ENCODE peak calls at places on chromosomes 2 and 18, in four cellular contexts. M is AG09309, F is RWPE1, T is A549. U is an unnamed sample.

GRCh38 chr2:237057893-237058300 is 27.8 kb upstream of the COPS8 start:
- DNase-seq in M (no peak), F (no peak), T (no peak), U (no peak)

GRCh38 chr18:30992231-30992630 is 50.3 kb downstream of the DSC3 start:
- DNase-seq in T (no peak), F (peak; percentile 15), M (no peak), U (peak; percentile 93)

GRCh38 chr2:84458436-84459027 is 548 bp downstream of the SUCLG1 start:
- DNase-seq in T (no peak), M (no peak), F (peak; percentile 7), U (peak; percentile 12)

GRCh38 chr18:45666006-45666405 is 50.7 kb downstream of the SLC14A2 start:
- DNase-seq in F (no peak), T (no peak), M (no peak), U (no peak)

GRCh38 chr2:41395692-41396091 is 652.1 kb upstream of the PKDCC start:
- DNase-seq in T (no peak), M (no peak), F (no peak), U (no peak)

GRCh38 chr2:53998834-53999233 is 28.0 kb upstream of the PSME4 start:
- DNase-seq in T (no peak), M (no peak), F (no peak), U (no peak)

GRCh38 chr2:23135481-23136100 is 249.4 kb upstream of the KLHL29 start:
- DNase-seq in F (peak; percentile 19), M (no peak), T (no peak), U (peak; percentile 29)

GRCh38 chr18:24603151-24603550 is 142.7 kb downstream of the HRH4 start:
- DNase-seq in M (no peak), T (no peak), F (no peak), U (no peak)

GRCh38 chr2:235270951-235271350 is 222.9 kb upstream of the AGAP1 start:
- DNase-seq in F (no peak), T (no peak), M (peak; percentile 75), U (peak; percentile 42)

GRCh38 chr18:68267583-68267982 is 447.3 kb downstream of the TMX3 start:
- DNase-seq in M (peak; percentile 34), T (no peak), F (peak; percentile 26), U (peak; percentile 76)

GRCh38 chr2:241652722-241653121 is 15.2 kb downstream of the ATG4B start:
- DNase-seq in F (no peak), T (no peak), M (no peak), U (no peak)

GRCh38 chr2:110853516-110853915 is 121.1 kb downstream of the ACOXL start:
- DNase-seq in F (peak; percentile 36), T (peak; percentile 38), M (no peak), U (peak; percentile 42)

GRCh38 chr2:46878886-46879285 is 36.7 kb downstream of the MCFD2 start:
- DNase-seq in T (no peak), F (no peak), M (no peak), U (no peak)

GRCh38 chr18:26909599-26910290 is 44.2 kb upstream of the AQP4 start:
- DNase-seq in M (no peak), F (no peak), T (no peak), U (peak; percentile 17)

GRCh38 chr2:152395132-152396024 is 60.4 kb downstream of the FMNL2 start:
- DNase-seq in M (no peak), F (no peak), T (no peak), U (peak; percentile 57)

GRCh38 chr2:29398384-29399237 is 283.4 kb downstream of the CLIP4 start:
- DNase-seq in F (no peak), T (no peak), M (no peak), U (no peak)

GRCh38 chr2:55399815-55400214 is 19.8 kb downstream of the CCDC88A start:
- DNase-seq in T (no peak), F (no peak), M (no peak), U (no peak)

GRCh38 chr2:232327089-232328037 is 51.2 kb upstream of the ALPP start:
- DNase-seq in T (peak; percentile 49), M (no peak), F (no peak), U (peak; percentile 48)

GRCh38 chr2:241130316-241130715 is 19.0 kb downstream of the PASK start:
- DNase-seq in T (no peak), F (no peak), M (no peak), U (no peak)

GRCh38 chr18:22558945-22559385 is 141.2 kb upstream of the CTAGE1 start:
- DNase-seq in F (peak; percentile 31), M (no peak), T (peak; percentile 44), U (peak; percentile 59)

GRCh38 chr2:11073251-11073650 is 82.0 kb upstream of the SLC66A3 start:
- DNase-seq in T (no peak), F (no peak), M (no peak), U (peak; percentile 28)

GRCh38 chr2:43032248-43032893 is 194.0 kb downstream of the ZFP36L2 start:
- DNase-seq in T (no peak), M (no peak), F (no peak), U (peak; percentile 39)

GRCh38 chr2:152166633-152167032 is 8.9 kb downstream of the STAM2 start:
- DNase-seq in F (no peak), M (peak; percentile 20), T (no peak), U (peak; percentile 38)

GRCh38 chr2:51301376-51301775 is 269.4 kb upstream of the NRXN1 start:
- DNase-seq in T (no peak), M (no peak), F (no peak), U (no peak)

GRCh38 chr2:51304341-51304740 is 272.4 kb upstream of the NRXN1 start:
- DNase-seq in T (no peak), M (no peak), F (no peak), U (no peak)
- TF ChIP-seq CTCF in T (no peak), M (no peak), F (no peak), U (no peak)

GRCh38 chr2:213490087-213490486 is 205.8 kb downstream of the SPAG16 start:
- DNase-seq in M (no peak), F (no peak), T (no peak), U (peak; percentile 12)
- TF ChIP-seq CTCF in M (no peak), F (peak; percentile 9), T (no peak), U (no peak)

GRCh38 chr2:112020561-112020960 is 34.5 kb upstream of the TMEM87B start:
- DNase-seq in M (no peak), T (no peak), F (no peak), U (no peak)
- TF ChIP-seq CTCF in M (no peak), T (no peak), F (no peak), U (peak; percentile 5)

GRCh38 chr2:224646242-224646846 is 61.2 kb upstream of the CUL3 start:
- DNase-seq in M (no peak), F (no peak), T (peak; percentile 8), U (peak; percentile 8)
- TF ChIP-seq CTCF in M (peak; percentile 67), F (peak; percentile 54), T (peak; percentile 72), U (peak; percentile 39)

GRCh38 chr18:10408131-10408530 is 46.3 kb upstream of the APCDD1 start:
- DNase-seq in T (no peak), F (no peak), M (no peak), U (no peak)

GRCh38 chr18:10412933-10413332 is 41.5 kb upstream of the APCDD1 start:
- DNase-seq in F (peak; percentile 84), T (no peak), M (no peak), U (peak; percentile 95)

GRCh38 chr18:10409041-10409440 is 45.4 kb upstream of the APCDD1 start:
- DNase-seq in T (no peak), M (no peak), F (no peak), U (no peak)

GRCh38 chr18:10413722-10414121 is 40.7 kb upstream of the APCDD1 start:
- DNase-seq in F (no peak), M (no peak), T (no peak), U (no peak)

DNA sequence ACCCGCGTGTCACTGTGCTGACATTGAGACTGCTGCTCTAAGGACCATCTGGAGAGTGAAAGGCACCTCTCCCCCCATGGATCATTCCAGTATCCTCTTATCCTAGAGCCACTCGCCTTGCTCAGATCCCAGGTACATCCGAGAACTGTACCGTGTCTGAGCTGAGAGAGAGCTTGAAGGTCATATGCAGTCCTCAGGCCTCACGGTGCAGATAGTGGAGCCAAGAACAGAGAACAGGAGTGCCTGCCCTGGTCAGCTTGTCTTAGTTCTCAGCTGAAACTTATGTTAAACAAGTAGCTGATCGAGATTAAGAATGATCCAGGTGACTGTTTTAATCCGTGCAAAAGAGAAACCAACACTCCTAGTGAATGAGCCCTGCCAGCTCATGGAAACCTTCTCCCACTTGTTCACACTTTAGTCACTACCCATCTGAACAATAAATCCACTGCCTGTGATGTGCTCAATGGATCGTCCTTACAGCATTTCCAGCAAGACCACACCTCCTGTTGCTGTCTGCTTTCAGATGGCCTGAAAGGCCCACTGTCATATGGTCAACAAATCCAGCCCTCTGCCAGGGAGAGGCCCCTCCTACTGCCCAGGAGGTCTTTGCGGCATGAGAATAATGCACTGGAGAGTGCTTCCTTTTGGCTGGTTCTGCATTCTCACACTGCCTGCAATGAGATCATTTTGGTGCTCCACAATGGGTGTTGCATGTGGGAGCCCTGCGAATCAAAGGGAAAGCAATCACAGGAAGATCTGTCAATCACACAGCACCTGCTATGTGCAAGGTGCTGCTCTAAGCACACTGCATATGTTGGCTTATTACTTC is 43.7 kb upstream of the APCDD1 start:
- DNase-seq in M (no peak), T (no peak), F (no peak), U (peak; percentile 58)
- TF ChIP-seq CTCF in M (no peak), T (no peak), F (no peak), U (no peak)

DNA sequence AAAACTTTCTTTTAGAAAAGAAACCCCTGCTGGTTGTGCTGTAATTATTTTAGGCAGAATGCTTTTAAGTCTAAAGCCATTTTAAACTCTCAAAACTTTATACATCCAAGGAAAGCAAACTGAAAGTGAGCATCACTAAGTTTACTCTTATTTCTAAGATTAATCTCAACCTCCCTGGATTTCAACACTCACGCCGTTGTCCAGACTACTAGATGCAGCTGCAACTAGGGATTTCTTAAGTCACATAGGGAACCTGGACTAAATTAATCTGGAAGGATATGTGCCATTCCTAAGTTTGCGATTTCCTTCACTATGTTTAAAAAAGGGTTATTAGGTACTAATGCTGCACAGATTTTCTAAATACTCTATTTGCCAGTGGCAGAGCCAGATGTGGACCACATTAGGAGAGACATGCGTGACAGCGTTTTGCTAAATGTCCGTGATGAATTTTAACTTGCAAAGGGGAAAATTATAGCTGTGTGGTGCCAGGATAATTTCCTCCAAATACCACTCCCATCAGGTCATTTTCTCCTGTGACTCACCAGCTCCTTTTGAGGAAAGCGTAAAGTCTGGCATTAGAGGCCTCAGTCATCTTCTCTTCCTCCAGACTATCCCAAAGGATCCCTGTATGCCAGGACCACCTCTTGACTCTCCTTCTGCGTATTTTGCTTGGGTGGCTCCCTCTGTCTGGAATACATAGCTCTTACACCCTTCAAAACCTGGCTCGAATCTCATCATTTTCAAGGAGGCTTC is 143.7 kb downstream of the ATL2 start:
- DNase-seq in F (peak; percentile 8), M (peak; percentile 68), T (no peak), U (peak; percentile 29)
- TF ChIP-seq CTCF in F (no peak), M (peak; percentile 43), T (no peak), U (no peak)